ENCODE peak calls at places on chromosomes 2 and 18, in five cellular contexts. R, T, A, D and C are unnamed samples.

GRCh38 chr2:73069855-73070650 is 1.5 kb downstream of the SFXN5 start:
- DNase-seq in R (no peak), T (no peak), A (no peak), D (no peak), C (no peak)

GRCh38 chr2:187435078-187435477 is 13.0 kb downstream of the CALCRL start:
- DNase-seq in R (no peak), T (no peak), A (no peak), D (no peak), C (no peak)

GRCh38 chr2:130837811-130838565 is 1.3 kb downstream of the ARHGEF4 start:
- DNase-seq in R (no peak), T (no peak), A (no peak), D (peak), C (no peak)

GRCh38 chr2:144921131-144921530 is 401.2 kb upstream of the ZEB2 start:
- DNase-seq in R (no peak), T (no peak), A (no peak), D (no peak), C (no peak)

GRCh38 chr2:74908763-74909444 is 49.5 kb upstream of the POLE4 start:
- DNase-seq in R (no peak), T (no peak), A (no peak), D (no peak), C (no peak)

GRCh38 chr2:173355866-173356508 is 1.3 kb downstream of the CDCA7 start:
- DNase-seq in R (no peak), T (no peak), A (peak), D (peak), C (no peak)

GRCh38 chr18:41753826-41754225 is 201.2 kb upstream of the PIK3C3 start:
- DNase-seq in R (no peak), T (no peak), A (peak), D (no peak), C (no peak)

GRCh38 chr18:7789853-7790552 is 222.9 kb downstream of the PTPRM start:
- DNase-seq in R (peak), T (no peak), A (peak), D (no peak), C (no peak)

GRCh38 chr2:83113953-83114352 is 1345.1 kb downstream of the SUCLG1 start:
- DNase-seq in R (no peak), T (no peak), A (no peak), D (no peak), C (no peak)

GRCh38 chr2:105393373-105394055 is 5.3 kb downstream of the FHL2 start:
- DNase-seq in R (no peak), T (peak), A (peak), D (peak), C (no peak)

GRCh38 chr2:30732876-30733275 is 74.4 kb downstream of the CAPN13 start:
- DNase-seq in R (no peak), T (peak), A (no peak), D (no peak), C (no peak)

GRCh38 chr2:127582863-127583861 is 47.7 kb downstream of the MYO7B start:
- DNase-seq in R (no peak), T (peak), A (no peak), D (peak), C (no peak)

GRCh38 chr2:108949316-108950299 is 39.4 kb downstream of the EDAR start:
- DNase-seq in R (no peak), T (no peak), A (no peak), D (no peak), C (peak)

GRCh38 chr2:150309681-150310080 is 177.8 kb downstream of the RND3 start:
- DNase-seq in R (no peak), T (no peak), A (no peak), D (no peak), C (no peak)

GRCh38 chr2:168316073-168316440 is 68.7 kb upstream of the STK39 start:
- DNase-seq in R (no peak), T (no peak), A (no peak), D (no peak), C (no peak)

GRCh38 chr2:157194097-157194688 is 63.3 kb upstream of the GALNT5 start:
- DNase-seq in R (no peak), T (no peak), A (peak), D (no peak), C (no peak)

GRCh38 chr2:138244400-138245001 is 257.1 kb upstream of the SPOPL start:
- DNase-seq in R (no peak), T (no peak), A (peak), D (no peak), C (no peak)

GRCh38 chr2:233033672-233034071 is 1.2 kb downstream of the NEU2 start:
- DNase-seq in R (no peak), T (no peak), A (peak), D (no peak), C (no peak)

GRCh38 chr18:2794159-2794558 is 52.6 kb upstream of the EMILIN2 start:
- DNase-seq in R (no peak), T (no peak), A (no peak), D (no peak), C (no peak)

GRCh38 chr2:169069341-169069740 is at the start of gene DHRS9:
- DNase-seq in R (no peak), T (no peak), A (peak), D (no peak), C (no peak)

GRCh38 chr2:219106251-219106650 is 45.5 kb upstream of the IHH start:
- DNase-seq in R (no peak), T (no peak), A (no peak), D (no peak), C (no peak)

GRCh38 chr2:42835577-42836371 is 43.4 kb upstream of the HAAO start:
- DNase-seq in R (peak), T (peak), A (peak), D (no peak), C (peak)

GRCh38 chr18:48753741-48754140 is 197.0 kb downstream of the SMAD7 start:
- DNase-seq in R (no peak), T (no peak), A (no peak), D (no peak), C (no peak)

GRCh38 chr18:39959839-39960238 is 1995.2 kb upstream of the PIK3C3 start:
- DNase-seq in R (no peak), T (no peak), A (no peak), D (no peak), C (no peak)

GRCh38 chr2:106143495-106144215 is 50.4 kb downstream of the UXS1 start:
- DNase-seq in R (no peak), T (no peak), A (no peak), D (no peak), C (no peak)

GRCh38 chr2:7748717-7749415 is 831.7 kb downstream of the RNF144A start:
- DNase-seq in R (no peak), T (no peak), A (no peak), D (no peak), C (no peak)

GRCh38 chr2:24203787-24204150 is 28.9 kb downstream of the FAM228A start:
- DNase-seq in R (no peak), T (no peak), A (no peak), D (no peak), C (no peak)
- TF ChIP-seq CTCF in R (no peak), T (no peak), A (no peak), D (no peak), C (no peak)

GRCh38 chr18:68024716-68025115 is 508.2 kb upstream of the DSEL start:
- DNase-seq in R (no peak), T (no peak), A (no peak), D (no peak), C (no peak)
- H3K4me3 ChIP-seq in R (no peak), T (no peak), A (no peak), D (no peak), C (no peak)

GRCh38 chr2:71892896-71893295 is 254.8 kb downstream of the CYP26B1 start:
- DNase-seq in R (no peak), T (no peak), A (no peak), D (no peak), C (no peak)

GRCh38 chr2:71895320-71896161 is 252.1 kb downstream of the CYP26B1 start:
- DNase-seq in R (no peak), T (peak), A (no peak), D (no peak), C (no peak)

GRCh38 chr2:71893646-71894045 is 254.0 kb downstream of the CYP26B1 start:
- DNase-seq in R (no peak), T (peak), A (no peak), D (no peak), C (no peak)

GRCh38 chr2:71892132-71892730 is 255.4 kb downstream of the CYP26B1 start:
- DNase-seq in R (no peak), T (no peak), A (no peak), D (no peak), C (no peak)

DNA sequence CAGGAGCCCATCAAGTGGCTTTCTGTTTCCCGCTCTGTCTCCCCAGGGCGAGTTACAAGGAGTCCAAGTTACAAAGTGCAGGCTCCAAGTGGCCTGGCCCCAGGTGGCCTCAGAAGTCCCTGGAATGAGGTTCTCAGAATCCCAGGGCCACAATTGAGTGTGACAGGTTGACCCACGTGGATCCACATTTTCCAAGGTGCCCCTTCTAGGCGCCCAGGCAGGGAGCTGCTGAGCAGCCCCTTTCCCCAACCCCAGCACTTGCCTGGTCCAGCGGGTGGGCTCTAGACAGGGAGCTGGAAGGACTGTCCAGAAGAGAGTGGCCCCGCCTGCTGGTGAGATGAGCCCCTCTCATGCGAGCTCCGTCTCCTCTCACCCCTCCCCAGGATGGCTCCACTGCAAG is 253.4 kb downstream of the CYP26B1 start:
- DNase-seq in R (no peak), T (peak), A (no peak), D (no peak), C (no peak)
- TF ChIP-seq CTCF in R (no peak), T (no peak), A (no peak), D (no peak), C (no peak)

DNA sequence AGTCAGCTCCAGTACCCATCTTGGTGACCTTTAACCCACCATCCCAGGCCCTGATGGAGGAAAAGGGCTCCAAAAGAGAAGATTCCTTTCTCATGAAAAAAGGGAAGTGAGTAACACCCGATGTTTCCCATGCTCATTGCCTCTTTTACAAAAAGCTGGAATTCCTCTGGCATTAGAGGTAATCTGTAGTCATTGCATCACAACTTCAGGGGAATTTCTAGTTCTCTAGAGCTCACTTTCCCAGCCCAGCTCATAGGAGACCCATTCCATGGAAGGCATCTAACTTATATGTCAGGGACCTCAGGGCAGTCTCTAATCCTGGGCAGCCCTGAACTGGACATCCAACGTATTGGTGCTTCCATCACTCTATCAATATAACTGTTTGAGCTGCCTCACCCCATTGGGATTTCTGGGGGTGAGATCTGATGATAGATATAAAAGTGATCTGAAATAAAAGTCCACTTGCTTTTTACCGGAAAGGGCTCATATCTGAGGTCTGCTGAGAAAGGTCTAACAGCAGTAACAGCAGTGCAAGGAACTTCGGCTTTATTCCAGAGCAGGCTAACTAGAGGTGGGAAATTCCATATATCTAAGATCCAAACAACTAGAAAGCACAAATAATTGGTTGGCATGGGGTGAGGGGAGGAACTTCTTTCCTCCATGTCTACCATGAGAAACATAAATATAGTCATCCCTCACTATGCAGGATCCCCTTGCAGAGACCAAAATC is 106.1 kb downstream of the ETAA1 start:
- DNase-seq in R (peak), T (no peak), A (peak), D (no peak), C (peak)
- H3K4me3 ChIP-seq in R (no peak), T (no peak), A (no peak), D (no peak), C (no peak)

DNA sequence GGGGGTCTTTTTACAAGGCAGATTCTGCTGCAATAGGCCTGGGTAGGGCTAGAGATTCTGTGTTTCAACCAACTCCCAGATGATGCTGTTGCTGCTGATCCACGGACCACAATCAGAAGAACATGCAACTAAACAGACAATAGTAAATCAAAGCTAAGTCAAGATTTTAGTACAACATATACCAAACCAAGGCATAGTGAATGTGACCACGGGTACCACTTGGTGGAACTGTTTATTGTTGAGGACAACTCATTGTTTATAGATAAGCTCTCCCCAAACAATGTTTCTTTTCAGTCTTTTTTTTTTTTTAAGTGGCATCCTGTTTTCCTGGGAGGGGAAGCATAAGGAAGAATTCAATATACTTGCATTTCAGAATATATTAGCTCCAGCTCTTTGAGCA is 36.0 kb upstream of the DARS1 start:
- DNase-seq in R (no peak), T (no peak), A (no peak), D (no peak), C (no peak)
- TF ChIP-seq CTCF in R (no peak), T (no peak), A (no peak), D (no peak), C (no peak)

GRCh38 chr2:99707592-99707991 is 217.8 kb upstream of the REV1 start:
- DNase-seq in R (peak), T (no peak), A (no peak), D (no peak), C (no peak)
- H3K4me3 ChIP-seq in R (no peak), T (no peak), A (no peak), D (peak), C (no peak)

DNA sequence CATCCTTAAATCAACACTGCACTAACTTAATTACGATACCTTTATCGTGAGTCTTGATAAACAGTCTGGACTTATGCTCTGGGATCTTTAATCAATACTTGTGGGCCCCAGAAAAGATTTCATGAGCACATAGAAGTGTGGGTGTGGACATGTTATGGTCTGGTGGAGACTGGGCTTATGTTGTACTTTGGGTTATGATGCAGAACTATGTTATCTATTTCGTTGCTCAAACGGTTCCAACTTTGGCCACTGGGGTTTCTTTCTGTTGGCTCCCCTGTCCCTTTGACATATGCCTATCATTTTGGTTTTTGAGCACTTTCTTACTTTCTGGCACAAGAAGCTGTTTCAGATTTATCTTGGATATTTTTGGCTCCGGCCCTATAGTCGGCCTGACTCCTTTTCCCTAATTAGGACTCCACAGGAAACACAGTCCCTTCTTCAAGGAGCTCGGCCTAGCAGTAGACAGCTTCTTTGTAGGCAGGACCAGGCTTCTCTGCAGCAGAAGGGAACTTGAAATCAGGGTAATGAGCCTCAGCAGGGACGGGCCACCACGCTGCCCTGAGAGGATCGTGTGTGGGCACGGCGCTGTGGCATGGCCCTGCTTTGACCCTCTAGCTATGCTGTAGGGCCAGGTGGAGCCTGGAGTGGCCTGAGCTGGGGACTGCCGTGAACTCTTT is 54.6 kb upstream of the TXNDC2 start:
- DNase-seq in R (no peak), T (no peak), A (no peak), D (no peak), C (no peak)
- TF ChIP-seq CTCF in R (no peak), T (no peak), A (no peak), D (no peak), C (no peak)

GRCh38 chr18:12038082-12038660 is 55.5 kb upstream of the ANKRD62 start:
- DNase-seq in R (no peak), T (no peak), A (no peak), D (no peak), C (no peak)
- H3K4me3 ChIP-seq in R (no peak), T (peak), A (peak), D (peak), C (peak)